ENCODE peak calls at places on chromosomes 12 and 14, in five cellular contexts. One of them, this sample, is unnamed. For H3K36me3, the result is how much of the 10 kb centered on the place peaks cover.

GRCh38 chr12:104599985-104600712 is 143.4 kb downstream of the CHST11 start:
- DNase-seq in tibial nerve: no peak
- DNase-seq in body of pancreas: no peak
- DNase-seq in HCT116: no peak
- DNase-seq in uterus: no peak
- DNase-seq in this sample: no peak

GRCh38 chr14:92026548-92027190 is 13.2 kb downstream of the TRIP11 start:
- DNase-seq in tibial nerve: no peak
- DNase-seq in body of pancreas: no peak
- DNase-seq in HCT116: no peak
- DNase-seq in uterus: no peak
- DNase-seq in this sample: no peak

GRCh38 chr14:94290197-94290596 is 2.9 kb downstream of the SERPINA10 start:
- DNase-seq in tibial nerve: no peak
- DNase-seq in body of pancreas: no peak
- DNase-seq in HCT116: no peak
- DNase-seq in uterus: no peak
- DNase-seq in this sample: no peak

GRCh38 chr14:102592969-102593840 is 756 bp downstream of the RCOR1 start:
- DNase-seq in tibial nerve: peak
- DNase-seq in body of pancreas: peak
- DNase-seq in HCT116: no peak
- DNase-seq in uterus: peak
- DNase-seq in this sample: peak

GRCh38 chr12:59823535-59823934 is 227.7 kb downstream of the SLC16A7 start:
- DNase-seq in tibial nerve: no peak
- DNase-seq in body of pancreas: no peak
- DNase-seq in HCT116: no peak
- DNase-seq in uterus: no peak
- DNase-seq in this sample: no peak

GRCh38 chr12:14473707-14474287 is 93.9 kb downstream of the PLBD1 start:
- DNase-seq in tibial nerve: no peak
- DNase-seq in body of pancreas: no peak
- DNase-seq in HCT116: peak
- DNase-seq in uterus: no peak
- DNase-seq in this sample: no peak

GRCh38 chr12:87469295-87469694 is 559.9 kb downstream of the C12orf50 start:
- DNase-seq in tibial nerve: no peak
- DNase-seq in body of pancreas: no peak
- DNase-seq in HCT116: no peak
- DNase-seq in uterus: no peak
- DNase-seq in this sample: no peak

GRCh38 chr12:56256326-56256960 is 1.7 kb downstream of the ANKRD52 start:
- DNase-seq in tibial nerve: no peak
- DNase-seq in body of pancreas: no peak
- DNase-seq in HCT116: no peak
- DNase-seq in uterus: no peak
- DNase-seq in this sample: no peak

GRCh38 chr14:61754627-61755381 is 7.4 kb upstream of the SNAPC1 start:
- DNase-seq in tibial nerve: no peak
- DNase-seq in body of pancreas: no peak
- DNase-seq in HCT116: no peak
- DNase-seq in uterus: no peak
- DNase-seq in this sample: peak

GRCh38 chr14:64770751-64771150 is 66.5 kb downstream of the PLEKHG3 start:
- DNase-seq in tibial nerve: no peak
- DNase-seq in body of pancreas: no peak
- DNase-seq in HCT116: no peak
- DNase-seq in uterus: no peak
- DNase-seq in this sample: no peak

GRCh38 chr12:106879612-106880011 is 76.1 kb upstream of the TMEM263 start:
- DNase-seq in tibial nerve: no peak
- DNase-seq in body of pancreas: no peak
- DNase-seq in HCT116: no peak
- DNase-seq in uterus: no peak
- DNase-seq in this sample: no peak

GRCh38 chr12:120365675-120366340 is 3.2 kb downstream of the MSI1 start:
- DNase-seq in tibial nerve: no peak
- DNase-seq in body of pancreas: peak
- DNase-seq in HCT116: no peak
- DNase-seq in uterus: no peak
- DNase-seq in this sample: no peak
- H3K36me3 ChIP-seq in tibial nerve: under half
- H3K36me3 ChIP-seq in body of pancreas: under half
- H3K36me3 ChIP-seq in HCT116: under half
- H3K36me3 ChIP-seq in uterus: under half
- H3K36me3 ChIP-seq in this sample: under half

DNA sequence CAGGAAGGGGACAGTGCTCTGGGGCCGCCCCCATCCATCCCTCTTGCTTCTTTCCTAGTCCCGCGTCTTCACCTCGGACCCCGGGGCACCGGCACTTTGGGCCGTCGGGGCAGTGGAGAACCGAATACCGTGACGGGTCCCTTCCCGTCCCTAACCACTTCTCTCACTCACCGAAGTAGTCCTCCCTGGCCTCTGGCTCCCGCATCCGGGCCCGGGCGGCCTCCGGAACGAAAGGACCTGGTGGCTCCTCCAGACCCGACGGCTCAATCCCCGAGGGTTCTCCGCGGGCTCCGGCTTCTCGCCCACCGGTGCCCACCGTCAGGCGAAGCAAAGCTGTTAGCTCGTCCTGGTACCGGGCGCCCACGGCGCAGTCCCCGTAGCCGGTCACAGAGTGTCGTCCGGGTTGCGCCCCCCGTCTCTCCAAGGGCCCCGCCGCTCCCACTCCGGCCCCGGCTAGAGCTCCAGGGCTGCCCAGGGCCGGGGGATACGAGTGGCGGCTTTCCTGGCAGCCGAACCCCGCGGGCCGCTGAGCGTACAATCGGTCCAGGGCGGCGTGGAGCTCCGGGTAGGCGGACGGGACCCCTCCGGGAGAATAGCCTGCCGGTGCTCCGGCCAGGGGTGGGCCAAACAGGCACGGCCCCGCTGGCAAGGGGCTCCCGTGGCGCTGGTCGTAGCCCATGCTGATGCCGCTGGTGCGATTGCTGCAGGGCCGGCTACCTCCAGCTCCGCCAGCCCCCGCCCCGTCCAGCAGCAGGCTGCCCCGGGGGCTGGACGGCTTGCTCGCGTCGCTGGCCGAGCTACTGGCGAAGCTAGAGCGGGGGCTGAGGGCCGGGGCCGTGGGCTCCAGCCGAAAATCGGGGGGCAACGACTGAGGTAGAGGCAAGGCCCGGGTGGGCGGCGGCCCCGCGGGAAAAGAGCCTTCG is 1.0 kb downstream of the AJUBA start:
- DNase-seq in tibial nerve: no peak
- DNase-seq in body of pancreas: no peak
- DNase-seq in HCT116: no peak
- DNase-seq in uterus: no peak
- DNase-seq in this sample: peak
- TF ChIP-seq POLR2A in tibial nerve: no peak
- TF ChIP-seq POLR2A in body of pancreas: no peak
- TF ChIP-seq POLR2A in HCT116: no peak
- TF ChIP-seq POLR2A in uterus: no peak
- TF ChIP-seq POLR2A in this sample: no peak

DNA sequence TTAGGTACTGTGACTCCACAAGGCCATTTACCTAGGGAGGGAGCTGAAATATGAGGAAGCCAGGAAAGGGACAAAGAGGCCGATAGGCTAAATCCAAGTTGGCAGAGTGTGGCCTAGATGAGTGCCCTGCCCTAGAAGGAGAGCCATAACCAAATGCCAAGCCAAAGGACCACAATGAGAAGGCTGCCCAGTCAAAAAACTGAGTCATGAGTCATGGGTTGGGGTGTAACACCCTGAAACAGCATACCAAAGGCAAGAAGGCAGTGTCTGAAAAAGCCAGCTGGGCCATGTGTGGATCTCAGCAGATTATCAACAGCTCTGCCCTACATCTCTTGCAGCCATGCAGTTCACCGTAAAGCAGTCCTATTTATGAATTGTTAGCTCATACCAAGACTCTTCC is 171.7 kb downstream of the PHLDA1 start:
- DNase-seq in tibial nerve: no peak
- DNase-seq in body of pancreas: no peak
- DNase-seq in HCT116: no peak
- DNase-seq in uterus: no peak
- DNase-seq in this sample: no peak
- H3K36me3 ChIP-seq in tibial nerve: under half
- H3K36me3 ChIP-seq in body of pancreas: under half
- H3K36me3 ChIP-seq in HCT116: under half
- H3K36me3 ChIP-seq in uterus: under half
- H3K36me3 ChIP-seq in this sample: under half

DNA sequence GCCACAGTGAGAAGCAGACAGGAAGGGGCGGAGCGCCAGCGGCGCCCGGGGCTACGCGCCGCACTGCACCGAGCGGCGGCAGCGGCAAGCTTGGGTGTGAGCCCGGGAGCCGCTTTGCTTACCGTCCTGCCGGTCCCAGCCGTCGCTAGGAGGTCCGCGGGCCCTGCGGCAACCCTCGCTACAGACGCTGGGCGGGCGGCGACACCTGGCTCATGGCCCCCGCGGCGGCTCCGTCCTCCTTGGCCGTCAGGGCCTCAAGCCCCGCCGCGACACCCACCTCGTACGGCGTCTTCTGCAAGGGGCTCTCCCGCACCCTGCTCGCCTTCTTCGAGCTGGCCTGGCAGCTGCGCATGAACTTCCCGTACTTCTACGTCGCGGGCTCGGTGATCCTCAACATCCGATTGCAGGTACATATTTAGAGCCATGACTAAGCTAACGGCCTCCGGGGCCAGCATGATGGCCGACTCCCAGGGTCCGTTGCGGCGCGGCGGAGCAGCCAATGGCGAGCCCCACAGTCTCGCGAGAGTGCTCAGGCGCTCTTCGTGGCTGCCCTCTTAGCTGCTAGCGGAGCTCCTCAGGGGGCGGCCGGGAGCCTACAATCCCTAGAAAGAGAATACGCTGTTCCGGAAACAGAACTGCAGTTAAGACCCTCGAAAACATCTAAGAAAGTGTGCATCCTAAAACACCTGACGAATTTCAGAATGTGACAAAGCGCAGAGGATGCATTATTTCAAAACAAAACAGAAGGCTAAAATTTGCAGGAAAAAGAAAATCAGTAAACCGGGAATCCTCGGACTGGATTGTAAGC is at the start of gene SMIM10L1:
- DNase-seq in tibial nerve: peak
- DNase-seq in body of pancreas: peak
- DNase-seq in HCT116: peak
- DNase-seq in uterus: peak
- DNase-seq in this sample: peak
- TF ChIP-seq POLR2A in tibial nerve: peak
- TF ChIP-seq POLR2A in body of pancreas: peak
- TF ChIP-seq POLR2A in HCT116: peak
- TF ChIP-seq POLR2A in uterus: peak
- TF ChIP-seq POLR2A in this sample: peak

DNA sequence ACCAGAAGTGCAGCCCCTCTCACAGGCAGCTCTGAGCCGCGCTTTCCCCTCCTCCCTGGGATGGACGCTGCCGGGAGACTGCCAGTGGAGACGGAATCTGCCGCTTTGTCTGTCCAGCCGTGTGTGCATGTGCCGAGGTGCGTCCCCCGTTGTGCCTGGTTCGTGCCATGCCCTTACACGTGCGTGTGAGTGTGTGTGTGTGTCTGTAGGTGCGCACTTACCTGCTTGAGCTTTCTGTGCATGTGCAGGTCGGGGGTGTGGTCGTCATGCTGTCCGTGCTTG is 12.3 kb upstream of the TAMALIN start:
- DNase-seq in tibial nerve: no peak
- DNase-seq in body of pancreas: no peak
- DNase-seq in HCT116: no peak
- DNase-seq in uterus: no peak
- DNase-seq in this sample: no peak
- H3K36me3 ChIP-seq in tibial nerve: under half
- H3K36me3 ChIP-seq in body of pancreas: under half
- H3K36me3 ChIP-seq in HCT116: under half
- H3K36me3 ChIP-seq in uterus: under half
- H3K36me3 ChIP-seq in this sample: under half

DNA sequence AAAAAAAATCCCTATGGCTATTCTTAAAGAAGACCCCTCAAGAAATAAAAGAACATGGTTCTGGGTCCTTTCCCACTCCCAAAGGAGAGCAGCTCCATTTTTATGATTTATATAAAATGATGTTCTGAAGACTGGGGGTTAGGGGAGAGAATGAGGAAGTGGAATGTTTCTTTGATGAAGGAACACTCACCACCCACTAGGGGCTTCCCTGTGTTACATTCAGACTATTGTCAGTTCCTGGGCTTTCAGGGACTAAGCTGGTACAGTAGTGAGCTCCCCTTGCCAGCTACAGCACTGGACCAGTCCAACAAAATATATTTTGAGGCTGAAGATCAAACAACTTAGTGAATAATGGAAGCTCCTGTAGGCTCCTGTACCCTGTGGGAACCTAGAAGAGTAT is 98.9 kb downstream of the HMGA2 start:
- DNase-seq in tibial nerve: no peak
- DNase-seq in body of pancreas: no peak
- DNase-seq in HCT116: no peak
- DNase-seq in uterus: no peak
- DNase-seq in this sample: no peak
- TF ChIP-seq POLR2A in tibial nerve: no peak
- TF ChIP-seq POLR2A in body of pancreas: no peak
- TF ChIP-seq POLR2A in HCT116: no peak
- TF ChIP-seq POLR2A in uterus: no peak
- TF ChIP-seq POLR2A in this sample: no peak

DNA sequence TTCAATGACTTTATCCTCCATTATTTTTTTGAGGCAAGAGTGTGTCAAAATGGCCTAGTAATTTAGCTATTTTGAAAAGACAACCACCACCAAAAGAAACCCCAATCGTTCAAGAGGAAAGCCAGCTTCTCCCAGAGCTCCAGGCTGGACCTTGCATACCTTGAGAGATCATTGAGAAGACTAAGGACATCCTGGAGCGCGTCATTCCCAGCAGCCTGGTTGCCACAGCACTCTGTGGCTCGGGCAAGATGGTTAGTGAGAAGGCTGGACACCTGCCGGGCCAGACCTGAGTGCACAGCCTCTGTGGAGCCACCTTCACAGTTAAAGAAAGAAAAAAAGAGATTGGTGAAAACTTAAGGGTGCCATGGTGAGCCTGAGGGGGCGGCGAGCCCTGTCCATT is 111.4 kb downstream of the TRAFD1 start:
- DNase-seq in tibial nerve: no peak
- DNase-seq in body of pancreas: no peak
- DNase-seq in HCT116: no peak
- DNase-seq in uterus: no peak
- DNase-seq in this sample: no peak
- H3K36me3 ChIP-seq in tibial nerve: under half
- H3K36me3 ChIP-seq in body of pancreas: under half
- H3K36me3 ChIP-seq in HCT116: under half
- H3K36me3 ChIP-seq in uterus: under half
- H3K36me3 ChIP-seq in this sample: under half

This sample was measured in endothelial cell of umbilical vein.